ENCODE peak calls at places on chromosomes 13 and 19, in nine cellular contexts. One of them, this sample, is unnamed.

GRCh38 chr19:5395996-5396939 is 55.7 kb upstream of the PTPRS start:
- DNase-seq in PC-9: no peak
- DNase-seq in stomach: no peak
- DNase-seq in AG10803: no peak
- DNase-seq in mammary epithelial cell: no peak
- DNase-seq in fibroblast of the aortic adventitia: no peak
- DNase-seq in left lung: no peak
- DNase-seq in progenitor cell of endocrine pancreas: no peak
- DNase-seq in left ventricle myocardium inferior: no peak
- DNase-seq in this sample: no peak

GRCh38 chr13:30968734-30969335 is 36.4 kb downstream of the TEX26 start:
- DNase-seq in fibroblast of the aortic adventitia: peak; percentile 72
- DNase-seq in left ventricle myocardium inferior: no peak
- DNase-seq in AG10803: peak; percentile 86
- DNase-seq in left lung: no peak
- DNase-seq in mammary epithelial cell: peak; percentile 15
- DNase-seq in PC-9: no peak
- DNase-seq in progenitor cell of endocrine pancreas: no peak
- DNase-seq in stomach: no peak
- DNase-seq in this sample: no peak

GRCh38 chr13:83325454-83325853 is 556.8 kb downstream of the SLITRK1 start:
- DNase-seq in progenitor cell of endocrine pancreas: no peak
- DNase-seq in stomach: no peak
- DNase-seq in mammary epithelial cell: peak; percentile 40
- DNase-seq in left ventricle myocardium inferior: no peak
- DNase-seq in left lung: no peak
- DNase-seq in AG10803: peak; percentile 85
- DNase-seq in PC-9: no peak
- DNase-seq in fibroblast of the aortic adventitia: peak; percentile 73
- DNase-seq in this sample: no peak

GRCh38 chr19:51473009-51473707 is 5.2 kb upstream of the CEACAM18 start:
- DNase-seq in stomach: peak; percentile 86
- DNase-seq in AG10803: peak; percentile 62
- DNase-seq in left ventricle myocardium inferior: peak; percentile 51
- DNase-seq in mammary epithelial cell: peak; percentile 50
- DNase-seq in fibroblast of the aortic adventitia: peak; percentile 78
- DNase-seq in progenitor cell of endocrine pancreas: peak; percentile 65
- DNase-seq in PC-9: no peak
- DNase-seq in left lung: peak; percentile 70
- DNase-seq in this sample: peak; percentile 76

GRCh38 chr19:33275933-33276619 is 26.3 kb downstream of the CEBPA start:
- DNase-seq in PC-9: no peak
- DNase-seq in progenitor cell of endocrine pancreas: no peak
- DNase-seq in stomach: peak; percentile 45
- DNase-seq in left ventricle myocardium inferior: no peak
- DNase-seq in AG10803: no peak
- DNase-seq in fibroblast of the aortic adventitia: no peak
- DNase-seq in left lung: no peak
- DNase-seq in mammary epithelial cell: no peak
- DNase-seq in this sample: no peak

GRCh38 chr13:19634129-19634740 is 776 bp downstream of the MPHOSPH8 start:
- DNase-seq in AG10803: peak; percentile 58
- DNase-seq in progenitor cell of endocrine pancreas: no peak
- DNase-seq in mammary epithelial cell: peak; percentile 50
- DNase-seq in PC-9: peak; percentile 35
- DNase-seq in left ventricle myocardium inferior: no peak
- DNase-seq in left lung: no peak
- DNase-seq in fibroblast of the aortic adventitia: peak; percentile 59
- DNase-seq in stomach: peak; percentile 33
- DNase-seq in this sample: peak; percentile 33

GRCh38 chr13:34733720-34734119 is 208.3 kb upstream of the NBEA start:
- DNase-seq in mammary epithelial cell: peak; percentile 12
- DNase-seq in left lung: no peak
- DNase-seq in PC-9: no peak
- DNase-seq in fibroblast of the aortic adventitia: peak; percentile 42
- DNase-seq in AG10803: peak; percentile 74
- DNase-seq in stomach: no peak
- DNase-seq in left ventricle myocardium inferior: no peak
- DNase-seq in progenitor cell of endocrine pancreas: no peak
- DNase-seq in this sample: peak; percentile 27

GRCh38 chr13:57665471-57665870 is 33.9 kb downstream of the PCDH17 start:
- DNase-seq in left ventricle myocardium inferior: no peak
- DNase-seq in stomach: no peak
- DNase-seq in fibroblast of the aortic adventitia: no peak
- DNase-seq in progenitor cell of endocrine pancreas: no peak
- DNase-seq in left lung: no peak
- DNase-seq in PC-9: no peak
- DNase-seq in mammary epithelial cell: no peak
- DNase-seq in AG10803: no peak
- DNase-seq in this sample: no peak

GRCh38 chr13:28181413-28181812 is 43.1 kb downstream of the PAN3 start:
- DNase-seq in PC-9: peak; percentile 92
- DNase-seq in fibroblast of the aortic adventitia: peak; percentile 22
- DNase-seq in progenitor cell of endocrine pancreas: no peak
- DNase-seq in mammary epithelial cell: peak; percentile 90
- DNase-seq in left lung: no peak
- DNase-seq in left ventricle myocardium inferior: no peak
- DNase-seq in AG10803: peak; percentile 35
- DNase-seq in stomach: no peak
- DNase-seq in this sample: peak; percentile 67

GRCh38 chr19:36488118-36488815 is 1.1 kb downstream of the ZNF566 start:
- DNase-seq in PC-9: no peak
- DNase-seq in left ventricle myocardium inferior: no peak
- DNase-seq in progenitor cell of endocrine pancreas: no peak
- DNase-seq in fibroblast of the aortic adventitia: peak; percentile 2
- DNase-seq in stomach: no peak
- DNase-seq in left lung: no peak
- DNase-seq in mammary epithelial cell: no peak
- DNase-seq in AG10803: no peak
- DNase-seq in this sample: no peak

GRCh38 chr19:3176715-3177501 is 1.7 kb upstream of the S1PR4 start:
- DNase-seq in left ventricle myocardium inferior: no peak
- DNase-seq in stomach: peak; percentile 69
- DNase-seq in fibroblast of the aortic adventitia: peak; percentile 54
- DNase-seq in mammary epithelial cell: peak; percentile 94
- DNase-seq in PC-9: peak; percentile 80
- DNase-seq in AG10803: peak; percentile 63
- DNase-seq in left lung: peak; percentile 87
- DNase-seq in progenitor cell of endocrine pancreas: no peak
- DNase-seq in this sample: peak; percentile 80

GRCh38 chr19:48540110-48540509 is 11.9 kb upstream of the SULT2B1 start:
- DNase-seq in stomach: no peak
- DNase-seq in fibroblast of the aortic adventitia: no peak
- DNase-seq in left ventricle myocardium inferior: no peak
- DNase-seq in left lung: no peak
- DNase-seq in PC-9: no peak
- DNase-seq in AG10803: no peak
- DNase-seq in progenitor cell of endocrine pancreas: no peak
- DNase-seq in mammary epithelial cell: no peak
- DNase-seq in this sample: no peak

GRCh38 chr19:39705578-39706188 is 1.4 kb downstream of the LGALS14 start:
- DNase-seq in fibroblast of the aortic adventitia: no peak
- DNase-seq in progenitor cell of endocrine pancreas: no peak
- DNase-seq in left lung: no peak
- DNase-seq in mammary epithelial cell: no peak
- DNase-seq in PC-9: no peak
- DNase-seq in left ventricle myocardium inferior: no peak
- DNase-seq in AG10803: no peak
- DNase-seq in stomach: no peak
- DNase-seq in this sample: no peak

GRCh38 chr13:49023441-49023840 is 47.7 kb downstream of the FNDC3A start:
- DNase-seq in fibroblast of the aortic adventitia: peak; percentile 84
- DNase-seq in AG10803: peak; percentile 69
- DNase-seq in PC-9: no peak
- DNase-seq in stomach: no peak
- DNase-seq in left ventricle myocardium inferior: no peak
- DNase-seq in left lung: no peak
- DNase-seq in progenitor cell of endocrine pancreas: no peak
- DNase-seq in mammary epithelial cell: peak; percentile 67
- DNase-seq in this sample: peak; percentile 58

GRCh38 chr13:42164557-42165125 is 107.3 kb upstream of the AKAP11 start:
- DNase-seq in left ventricle myocardium inferior: no peak
- DNase-seq in AG10803: no peak
- DNase-seq in fibroblast of the aortic adventitia: no peak
- DNase-seq in progenitor cell of endocrine pancreas: no peak
- DNase-seq in PC-9: no peak
- DNase-seq in left lung: no peak
- DNase-seq in mammary epithelial cell: no peak
- DNase-seq in stomach: no peak
- DNase-seq in this sample: no peak

GRCh38 chr13:98147521-98147920 is 4.6 kb downstream of the FARP1 start:
- DNase-seq in stomach: no peak
- DNase-seq in left ventricle myocardium inferior: no peak
- DNase-seq in AG10803: peak; percentile 12
- DNase-seq in fibroblast of the aortic adventitia: no peak
- DNase-seq in progenitor cell of endocrine pancreas: no peak
- DNase-seq in PC-9: no peak
- DNase-seq in mammary epithelial cell: no peak
- DNase-seq in left lung: no peak
- DNase-seq in this sample: no peak

GRCh38 chr19:45761714-45762113 is 7.3 kb downstream of the SIX5 start:
- DNase-seq in progenitor cell of endocrine pancreas: no peak
- DNase-seq in fibroblast of the aortic adventitia: no peak
- DNase-seq in stomach: no peak
- DNase-seq in mammary epithelial cell: no peak
- DNase-seq in left lung: no peak
- DNase-seq in PC-9: no peak
- DNase-seq in left ventricle myocardium inferior: no peak
- DNase-seq in AG10803: no peak
- DNase-seq in this sample: no peak

GRCh38 chr19:23698711-23699520 is 11.9 kb upstream of the ZNF675 start:
- DNase-seq in left lung: no peak
- DNase-seq in left ventricle myocardium inferior: no peak
- DNase-seq in stomach: peak; percentile 27
- DNase-seq in fibroblast of the aortic adventitia: no peak
- DNase-seq in mammary epithelial cell: peak; percentile 69
- DNase-seq in PC-9: peak; percentile 60
- DNase-seq in progenitor cell of endocrine pancreas: no peak
- DNase-seq in AG10803: no peak
- DNase-seq in this sample: peak; percentile 32

DNA sequence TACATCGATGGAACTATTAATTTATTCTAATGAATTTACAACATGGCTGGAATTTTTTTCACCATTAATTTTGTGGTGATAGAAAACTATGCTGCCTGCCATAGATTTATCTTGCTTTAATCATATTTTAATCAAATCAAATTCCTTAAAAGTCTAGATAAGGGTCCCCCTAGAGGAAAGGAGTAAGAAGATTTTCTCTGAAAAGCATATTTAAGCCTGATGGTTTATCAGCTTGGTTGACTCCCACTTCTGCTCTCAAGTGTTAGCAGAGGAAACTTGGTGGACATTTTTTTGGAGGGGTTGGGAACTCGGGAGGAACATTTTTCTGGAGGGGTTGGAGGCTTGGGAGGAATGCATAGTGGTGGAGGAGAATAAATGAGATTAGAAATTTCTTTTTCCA is 253.3 kb downstream of the KCNRG start:
- DNase-seq in left ventricle myocardium inferior: no peak
- DNase-seq in PC-9: no peak
- DNase-seq in fibroblast of the aortic adventitia: peak; percentile 44
- DNase-seq in left lung: no peak
- DNase-seq in AG10803: no peak
- DNase-seq in mammary epithelial cell: no peak
- DNase-seq in stomach: no peak
- DNase-seq in progenitor cell of endocrine pancreas: no peak
- DNase-seq in this sample: no peak
- TF ChIP-seq CTCF in left ventricle myocardium inferior: no peak
- TF ChIP-seq CTCF in PC-9: peak; percentile 31
- TF ChIP-seq CTCF in fibroblast of the aortic adventitia: peak; percentile 18
- TF ChIP-seq CTCF in left lung: no peak
- TF ChIP-seq CTCF in AG10803: peak; percentile 21
- TF ChIP-seq CTCF in mammary epithelial cell: peak; percentile 10
- TF ChIP-seq CTCF in stomach: no peak
- TF ChIP-seq CTCF in progenitor cell of endocrine pancreas: no peak
- TF ChIP-seq CTCF in this sample: no peak

GRCh38 chr19:18193388-18194207 is 580 bp downstream of the MPV17L2 start:
- DNase-seq in left lung: peak; percentile 38
- DNase-seq in stomach: no peak
- DNase-seq in PC-9: no peak
- DNase-seq in left ventricle myocardium inferior: no peak
- DNase-seq in mammary epithelial cell: no peak
- DNase-seq in AG10803: no peak
- DNase-seq in progenitor cell of endocrine pancreas: no peak
- DNase-seq in fibroblast of the aortic adventitia: no peak
- DNase-seq in this sample: no peak
- TF ChIP-seq CTCF in left lung: no peak
- TF ChIP-seq CTCF in stomach: no peak
- TF ChIP-seq CTCF in PC-9: no peak
- TF ChIP-seq CTCF in left ventricle myocardium inferior: no peak
- TF ChIP-seq CTCF in mammary epithelial cell: no peak
- TF ChIP-seq CTCF in AG10803: no peak
- TF ChIP-seq CTCF in progenitor cell of endocrine pancreas: no peak
- TF ChIP-seq CTCF in fibroblast of the aortic adventitia: no peak
- TF ChIP-seq CTCF in this sample: no peak

GRCh38 chr19:6476155-6476895 is 5.3 kb downstream of the DENND1C start:
- DNase-seq in progenitor cell of endocrine pancreas: peak; percentile 78
- DNase-seq in AG10803: peak; percentile 12
- DNase-seq in fibroblast of the aortic adventitia: peak; percentile 38
- DNase-seq in left ventricle myocardium inferior: peak; percentile 33
- DNase-seq in stomach: peak; percentile 87
- DNase-seq in mammary epithelial cell: peak; percentile 61
- DNase-seq in left lung: peak; percentile 77
- DNase-seq in PC-9: no peak
- DNase-seq in this sample: peak; percentile 59

GRCh38 chr19:6476896-6477431 is 4.6 kb downstream of the DENND1C start:
- DNase-seq in left ventricle myocardium inferior: no peak
- DNase-seq in mammary epithelial cell: no peak
- DNase-seq in fibroblast of the aortic adventitia: no peak
- DNase-seq in left lung: no peak
- DNase-seq in progenitor cell of endocrine pancreas: no peak
- DNase-seq in PC-9: no peak
- DNase-seq in stomach: no peak
- DNase-seq in AG10803: no peak
- DNase-seq in this sample: no peak

GRCh38 chr19:6473652-6474051 is 7.9 kb downstream of the DENND1C start:
- DNase-seq in PC-9: peak; percentile 43
- DNase-seq in AG10803: no peak
- DNase-seq in stomach: peak; percentile 27
- DNase-seq in fibroblast of the aortic adventitia: no peak
- DNase-seq in progenitor cell of endocrine pancreas: no peak
- DNase-seq in mammary epithelial cell: no peak
- DNase-seq in left lung: no peak
- DNase-seq in left ventricle myocardium inferior: no peak
- DNase-seq in this sample: no peak

GRCh38 chr19:6472713-6473112 is 8.6 kb downstream of the CRB3 start:
- DNase-seq in mammary epithelial cell: no peak
- DNase-seq in progenitor cell of endocrine pancreas: no peak
- DNase-seq in fibroblast of the aortic adventitia: no peak
- DNase-seq in left lung: no peak
- DNase-seq in left ventricle myocardium inferior: no peak
- DNase-seq in AG10803: no peak
- DNase-seq in stomach: no peak
- DNase-seq in PC-9: peak; percentile 39
- DNase-seq in this sample: no peak

GRCh38 chr19:6475321-6476108 is 6.1 kb downstream of the DENND1C start:
- DNase-seq in AG10803: no peak
- DNase-seq in left ventricle myocardium inferior: no peak
- DNase-seq in left lung: no peak
- DNase-seq in progenitor cell of endocrine pancreas: no peak
- DNase-seq in stomach: no peak
- DNase-seq in PC-9: no peak
- DNase-seq in fibroblast of the aortic adventitia: no peak
- DNase-seq in mammary epithelial cell: no peak
- DNase-seq in this sample: no peak
- TF ChIP-seq CTCF in AG10803: no peak
- TF ChIP-seq CTCF in left ventricle myocardium inferior: no peak
- TF ChIP-seq CTCF in left lung: no peak
- TF ChIP-seq CTCF in progenitor cell of endocrine pancreas: no peak
- TF ChIP-seq CTCF in stomach: no peak
- TF ChIP-seq CTCF in PC-9: no peak
- TF ChIP-seq CTCF in fibroblast of the aortic adventitia: no peak
- TF ChIP-seq CTCF in mammary epithelial cell: no peak
- TF ChIP-seq CTCF in this sample: no peak

GRCh38 chr19:1453525-1454371 is 3.8 kb downstream of the APC2 start:
- DNase-seq in AG10803: peak; percentile 27
- DNase-seq in mammary epithelial cell: no peak
- DNase-seq in fibroblast of the aortic adventitia: no peak
- DNase-seq in left lung: no peak
- DNase-seq in PC-9: no peak
- DNase-seq in left ventricle myocardium inferior: no peak
- DNase-seq in progenitor cell of endocrine pancreas: no peak
- DNase-seq in stomach: no peak
- DNase-seq in this sample: peak; percentile 70
- TF ChIP-seq CTCF in AG10803: no peak
- TF ChIP-seq CTCF in mammary epithelial cell: no peak
- TF ChIP-seq CTCF in fibroblast of the aortic adventitia: peak; percentile 16
- TF ChIP-seq CTCF in left lung: no peak
- TF ChIP-seq CTCF in PC-9: no peak
- TF ChIP-seq CTCF in left ventricle myocardium inferior: no peak
- TF ChIP-seq CTCF in progenitor cell of endocrine pancreas: no peak
- TF ChIP-seq CTCF in stomach: no peak
- TF ChIP-seq CTCF in this sample: no peak

This sample was measured in MCF 10A.